ENCODE peak calls at places on chromosomes 3 and 15, in ten cellular contexts. H is iris pigment epithelial cell, B is breast epithelium, G is AG08395, P is globus pallidus, W is heart left ventricle, E is astrocyte of the cerebellum, A is ELF-1, C is activated gamma-delta T cell treated with Interleukin-2 at 50 U/mL for 16 hours, Z is left lobe of liver. O is an unnamed sample.

GRCh38 chr3:172580680-172581079 is 57.5 kb upstream of the TNFSF10 start:
- DNase-seq in H (no peak), B (no peak), G (no peak), P (peak), W (no peak), E (no peak), A (no peak), C (no peak), Z (no peak), O (no peak)

GRCh38 chr3:113310960-113311359 is 99.6 kb downstream of the BOC start:
- DNase-seq in H (no peak), B (no peak), G (no peak), P (no peak), W (no peak), E (no peak), A (no peak), C (no peak), Z (no peak), O (no peak)

GRCh38 chr15:62888628-62889027 is 153.9 kb upstream of the TPM1 start:
- DNase-seq in H (no peak), B (no peak), G (no peak), P (no peak), W (no peak), E (no peak), A (no peak), C (no peak), Z (no peak), O (no peak)

GRCh38 chr3:188156051-188156450 is 2.1 kb downstream of the LPP start:
- DNase-seq in H (no peak), B (no peak), G (no peak), P (no peak), W (no peak), E (no peak), A (peak), C (no peak), Z (peak), O (no peak)

GRCh38 chr15:76973362-76973743 is 21.6 kb upstream of the PSTPIP1 start:
- DNase-seq in H (peak), B (no peak), G (peak), P (peak), W (peak), E (no peak), A (peak), C (peak), Z (no peak), O (peak)

GRCh38 chr3:115498421-115498820 is 124.9 kb upstream of the GAP43 start:
- DNase-seq in H (no peak), B (no peak), G (no peak), P (no peak), W (no peak), E (no peak), A (no peak), C (no peak), Z (no peak), O (no peak)

GRCh38 chr3:129756871-129757270 is 136.6 kb downstream of the TMCC1 start:
- DNase-seq in H (peak), B (no peak), G (peak), P (no peak), W (no peak), E (peak), A (no peak), C (no peak), Z (no peak), O (no peak)

GRCh38 chr15:63256433-63256884 is 20.9 kb upstream of the APH1B start:
- DNase-seq in H (peak), B (no peak), G (peak), P (no peak), W (no peak), E (peak), A (no peak), C (no peak), Z (no peak), O (no peak)

GRCh38 chr3:50256978-50257890 is 11.7 kb upstream of the SEMA3B start:
- DNase-seq in H (no peak), B (no peak), G (no peak), P (no peak), W (peak), E (no peak), A (peak), C (no peak), Z (no peak), O (no peak)

GRCh38 chr3:155382396-155383042 is 89.0 kb upstream of the STRIT1 start:
- DNase-seq in H (peak), B (no peak), G (peak), P (peak), W (peak), E (peak), A (peak), C (no peak), Z (peak), O (peak)

GRCh38 chr15:67998599-67999122 is 55.5 kb upstream of the PIAS1 start:
- DNase-seq in H (peak), B (no peak), G (no peak), P (no peak), W (no peak), E (no peak), A (no peak), C (no peak), Z (no peak), O (no peak)

GRCh38 chr3:53773586-53774368 is 72.4 kb downstream of the CHDH start:
- DNase-seq in H (peak), B (no peak), G (peak), P (no peak), W (no peak), E (peak), A (no peak), C (no peak), Z (no peak), O (no peak)

GRCh38 chr3:195385526-195385925 is 57.3 kb downstream of the ACAP2 start:
- DNase-seq in H (peak), B (no peak), G (no peak), P (no peak), W (no peak), E (peak), A (peak), C (no peak), Z (no peak), O (no peak)

GRCh38 chr3:183324083-183324482 is 71.0 kb downstream of the B3GNT5 start:
- DNase-seq in H (peak), B (no peak), G (no peak), P (no peak), W (no peak), E (no peak), A (no peak), C (no peak), Z (no peak), O (no peak)

GRCh38 chr15:42059661-42060476 is 34.5 kb downstream of the PLA2G4D start:
- DNase-seq in H (peak), B (no peak), G (peak), P (no peak), W (no peak), E (no peak), A (peak), C (peak), Z (peak), O (peak)

GRCh38 chr15:90213123-90213817 is 12.1 kb downstream of the SEMA4B start:
- DNase-seq in H (no peak), B (no peak), G (no peak), P (no peak), W (peak), E (no peak), A (peak), C (no peak), Z (peak), O (no peak)

GRCh38 chr15:75223688-75224087 is 22.0 kb downstream of the C15orf39 start:
- DNase-seq in H (no peak), B (no peak), G (no peak), P (no peak), W (peak), E (no peak), A (no peak), C (no peak), Z (no peak), O (no peak)

GRCh38 chr3:191255156-191255555 is 56.1 kb downstream of the OSTN start:
- DNase-seq in H (no peak), B (no peak), G (no peak), P (no peak), W (no peak), E (no peak), A (peak), C (no peak), Z (no peak), O (no peak)

GRCh38 chr3:71168043-71168720 is 415.3 kb downstream of the FOXP1 start:
- DNase-seq in H (peak), B (no peak), G (no peak), P (no peak), W (no peak), E (no peak), A (no peak), C (no peak), Z (no peak), O (no peak)

GRCh38 chr15:25450163-25450562 is 11.3 kb upstream of the UBE3A start:
- DNase-seq in H (no peak), B (no peak), G (no peak), P (no peak), W (no peak), E (no peak), A (no peak), C (no peak), Z (no peak), O (no peak)

GRCh38 chr3:32349184-32349583 is 42.5 kb upstream of the CMTM7 start:
- DNase-seq in H (no peak), B (no peak), G (no peak), P (no peak), W (no peak), E (no peak), A (no peak), C (no peak), Z (no peak), O (no peak)

GRCh38 chr3:128859573-128860154 is 19.8 kb upstream of the ACAD9 start:
- DNase-seq in H (no peak), B (no peak), G (no peak), P (no peak), W (no peak), E (no peak), A (peak), C (no peak), Z (no peak), O (no peak)

GRCh38 chr3:14780927-14781507 is 37.7 kb upstream of the FGD5 start:
- DNase-seq in H (peak), B (no peak), G (peak), P (no peak), W (peak), E (no peak), A (peak), C (no peak), Z (peak), O (peak)

GRCh38 chr15:74294010-74294409 is 57.9 kb downstream of the CCDC33 start:
- DNase-seq in H (no peak), B (no peak), G (no peak), P (no peak), W (no peak), E (no peak), A (no peak), C (no peak), Z (no peak), O (no peak)

GRCh38 chr3:128322030-128323022 is 144.4 kb downstream of the DNAJB8 start:
- DNase-seq in H (peak), B (peak), G (peak), P (peak), W (peak), E (no peak), A (peak), C (peak), Z (peak), O (peak)

GRCh38 chr3:138097192-138097829 is 18.1 kb downstream of the DZIP1L start:
- DNase-seq in H (no peak), B (no peak), G (no peak), P (no peak), W (no peak), E (no peak), A (peak), C (no peak), Z (no peak), O (no peak)

GRCh38 chr15:31457161-31457560 is 130.5 kb downstream of the KLF13 start:
- DNase-seq in H (no peak), B (no peak), G (peak), P (no peak), W (no peak), E (no peak), A (no peak), C (no peak), Z (no peak), O (no peak)

GRCh38 chr15:54354341-54354740 is 376.1 kb downstream of the UNC13C start:
- DNase-seq in H (no peak), B (no peak), G (no peak), P (no peak), W (no peak), E (no peak), A (no peak), C (no peak), Z (no peak), O (no peak)

GRCh38 chr3:51815614-51816013 is 36.6 kb upstream of the IQCF6 start:
- DNase-seq in H (no peak), B (no peak), G (no peak), P (no peak), W (no peak), E (no peak), A (no peak), C (no peak), Z (no peak), O (no peak)

GRCh38 chr3:171932153-171932567 is 89.0 kb downstream of the TMEM212 start:
- DNase-seq in H (no peak), B (no peak), G (no peak), P (no peak), W (no peak), E (no peak), A (no peak), C (no peak), Z (no peak), O (no peak)

GRCh38 chr15:29465816-29466215 is 196.2 kb upstream of the NSMCE3 start:
- DNase-seq in H (no peak), B (no peak), G (no peak), P (no peak), W (no peak), E (no peak), A (no peak), C (no peak), Z (no peak), O (no peak)

GRCh38 chr3:12983326-12983725 is 89.9 kb downstream of the IQSEC1 start:
- DNase-seq in H (no peak), B (no peak), G (no peak), P (no peak), W (no peak), E (no peak), A (no peak), C (no peak), Z (no peak), O (no peak)

GRCh38 chr15:67465196-67465952 is 55.6 kb upstream of the C15orf61 start:
- DNase-seq in H (no peak), B (no peak), G (no peak), P (no peak), W (no peak), E (no peak), A (peak), C (no peak), Z (no peak), O (no peak)

GRCh38 chr3:179063945-179064560 is 7.6 kb downstream of the ZMAT3 start:
- DNase-seq in H (peak), B (no peak), G (no peak), P (no peak), W (no peak), E (no peak), A (no peak), C (no peak), Z (no peak), O (no peak)

GRCh38 chr3:133821767-133822638 is 16.4 kb downstream of the SRPRB start:
- DNase-seq in H (peak), B (no peak), G (peak), P (peak), W (peak), E (no peak), A (peak), C (no peak), Z (peak), O (peak)

O was measured in left cardiac atrium.